ENCODE peak calls at places on chromosomes 12 and 14, in eight cellular contexts. A is NCI-H2081; I is GM03348; W is activated CD4-positive, CD25-positive, alpha-beta regulatory T cell treated with anti-CD3 and anti-CD28 coated beads, Interleukin-2, amount 50 U/mL, for 72 hours; E is astrocyte; H is transverse colon; N is AG09309; J is activated naive CD8-positive, alpha-beta T cell treated with anti-CD3 and anti-CD28 coated beads, Interleukin-2, amount 50 U/mL, for 24 hours. P is an unnamed sample.

GRCh38 chr12:10073266-10073665 is 25.5 kb downstream of the CLEC1A start:
- DNase-seq in E (no peak), A (no peak), J (no peak), W (no peak), N (no peak), H (no peak), I (no peak), P (no peak)

GRCh38 chr12:14960548-14961465 is 594 bp downstream of the ARHGDIB start:
- DNase-seq in W (no peak), J (no peak), N (no peak), E (peak), H (peak), I (no peak), A (no peak), P (peak)

GRCh38 chr14:101077511-101078074 is 174.1 kb upstream of the RTL1 start:
- DNase-seq in N (no peak), J (peak), E (peak), A (no peak), H (no peak), W (no peak), I (peak), P (no peak)

GRCh38 chr14:36618641-36619040 is 36.2 kb upstream of the NKX2-8 start:
- DNase-seq in I (no peak), W (no peak), H (no peak), A (no peak), N (no peak), J (no peak), E (no peak), P (no peak)

GRCh38 chr12:104719700-104720345 is 238.3 kb downstream of the SLC41A2 start:
- DNase-seq in A (no peak), J (no peak), H (no peak), W (no peak), I (no peak), N (no peak), E (no peak), P (no peak)

GRCh38 chr12:112130461-112130998 is 5.2 kb downstream of the TRAFD1 start:
- DNase-seq in H (no peak), E (no peak), W (no peak), I (no peak), J (no peak), N (no peak), A (no peak), P (no peak)

GRCh38 chr14:50829472-50830043 is 1.4 kb downstream of the NIN start:
- DNase-seq in A (peak), J (no peak), E (no peak), H (no peak), I (no peak), N (no peak), W (no peak), P (no peak)

GRCh38 chr12:107057071-107057834 is 36.1 kb downstream of the CRY1 start:
- DNase-seq in H (no peak), J (no peak), W (no peak), N (peak), E (peak), A (no peak), I (peak), P (no peak)

GRCh38 chr14:92973265-92973797 is 50.4 kb downstream of the CHGA start:
- DNase-seq in I (peak), A (peak), J (peak), H (peak), E (peak), W (peak), N (no peak), P (peak)

GRCh38 chr14:28494196-28494595 is 272.4 kb upstream of the FOXG1 start:
- DNase-seq in H (no peak), N (no peak), A (no peak), E (peak), I (no peak), W (no peak), J (no peak), P (no peak)

GRCh38 chr14:92719421-92719820 is 29.0 kb downstream of the LGMN start:
- DNase-seq in I (peak), H (no peak), J (no peak), W (no peak), N (peak), E (no peak), A (no peak), P (no peak)

GRCh38 chr12:11641522-11641921 is 8.0 kb upstream of the ETV6 start:
- DNase-seq in A (no peak), E (no peak), H (no peak), N (no peak), I (no peak), W (no peak), J (no peak), P (no peak)

GRCh38 chr14:59133202-59133601 is 55.3 kb upstream of the DAAM1 start:
- DNase-seq in W (no peak), A (no peak), H (no peak), I (peak), E (no peak), J (no peak), N (no peak), P (no peak)

GRCh38 chr14:74737753-74738325 is 24.9 kb downstream of the FCF1 start:
- DNase-seq in A (no peak), W (no peak), I (peak), E (peak), N (no peak), H (no peak), J (no peak), P (no peak)

P was measured in activated CD8-positive, alpha-beta T cell treated with anti-CD3 and anti-CD28 coated beads, Interleukin-2, amount 10 ng/mL, durations not matched to agents 7 days and 5 days.